ENCODE peak calls at places on chromosomes 11 and 22, in seven cellular contexts. One of them, this sample, is unnamed.

GRCh38 chr11:22666700-22667439 is 459 bp downstream of the GAS2 start:
- DNase-seq in transverse colon: peak; percentile 20
- DNase-seq in hypothalamus: peak; percentile 4
- DNase-seq in EL: no peak
- DNase-seq in K562: no peak
- DNase-seq in HTR-8/SVneo: no peak
- DNase-seq in WTC11: peak; percentile 77
- DNase-seq in this sample: no peak

GRCh38 chr11:8368772-8369171 is 105.1 kb upstream of the LMO1 start:
- DNase-seq in HTR-8/SVneo: no peak
- DNase-seq in WTC11: no peak
- DNase-seq in K562: no peak
- DNase-seq in EL: no peak
- DNase-seq in hypothalamus: no peak
- DNase-seq in transverse colon: no peak
- DNase-seq in this sample: no peak

GRCh38 chr11:69480547-69481392 is 693 bp upstream of the LINC01488 start:
- DNase-seq in K562: no peak
- DNase-seq in EL: peak; percentile 21
- DNase-seq in WTC11: no peak
- DNase-seq in transverse colon: peak; percentile 66
- DNase-seq in HTR-8/SVneo: no peak
- DNase-seq in hypothalamus: no peak
- DNase-seq in this sample: peak; percentile 15

GRCh38 chr11:49208006-49208721 is at the start of gene FOLH1:
- DNase-seq in transverse colon: no peak
- DNase-seq in HTR-8/SVneo: no peak
- DNase-seq in WTC11: no peak
- DNase-seq in K562: no peak
- DNase-seq in hypothalamus: peak; percentile 16
- DNase-seq in EL: no peak
- DNase-seq in this sample: no peak

GRCh38 chr11:63961608-63962412 is 12.6 kb upstream of the COX8A start:
- DNase-seq in hypothalamus: no peak
- DNase-seq in HTR-8/SVneo: no peak
- DNase-seq in WTC11: no peak
- DNase-seq in transverse colon: peak; percentile 20
- DNase-seq in K562: peak; percentile 80
- DNase-seq in EL: no peak
- DNase-seq in this sample: peak; percentile 31

GRCh38 chr11:68763926-68764657 is 12.8 kb upstream of the TESMIN start:
- DNase-seq in K562: no peak
- DNase-seq in EL: no peak
- DNase-seq in WTC11: no peak
- DNase-seq in hypothalamus: no peak
- DNase-seq in HTR-8/SVneo: no peak
- DNase-seq in transverse colon: no peak
- DNase-seq in this sample: no peak

GRCh38 chr22:42347281-42347824 is 76.9 kb upstream of the TCF20 start:
- DNase-seq in WTC11: no peak
- DNase-seq in HTR-8/SVneo: no peak
- DNase-seq in K562: no peak
- DNase-seq in EL: no peak
- DNase-seq in hypothalamus: no peak
- DNase-seq in transverse colon: no peak
- DNase-seq in this sample: no peak

GRCh38 chr11:86692317-86692716 is 19.9 kb upstream of the ME3 start:
- DNase-seq in K562: no peak
- DNase-seq in HTR-8/SVneo: no peak
- DNase-seq in EL: peak; percentile 65
- DNase-seq in transverse colon: no peak
- DNase-seq in WTC11: no peak
- DNase-seq in hypothalamus: no peak
- DNase-seq in this sample: peak; percentile 42

GRCh38 chr11:134349109-134349801 is 17.5 kb downstream of the GLB1L2 start:
- DNase-seq in WTC11: no peak
- DNase-seq in EL: no peak
- DNase-seq in transverse colon: no peak
- DNase-seq in K562: no peak
- DNase-seq in HTR-8/SVneo: no peak
- DNase-seq in hypothalamus: no peak
- DNase-seq in this sample: no peak

GRCh38 chr22:45225732-45226560 is 14.7 kb downstream of the KIAA0930 start:
- DNase-seq in transverse colon: peak; percentile 38
- DNase-seq in hypothalamus: no peak
- DNase-seq in HTR-8/SVneo: no peak
- DNase-seq in WTC11: no peak
- DNase-seq in K562: no peak
- DNase-seq in EL: no peak
- DNase-seq in this sample: peak; percentile 70

GRCh38 chr11:20337526-20338154 is 25.9 kb upstream of the HTATIP2 start:
- DNase-seq in transverse colon: peak; percentile 13
- DNase-seq in WTC11: peak; percentile 36
- DNase-seq in K562: no peak
- DNase-seq in EL: peak; percentile 26
- DNase-seq in hypothalamus: no peak
- DNase-seq in HTR-8/SVneo: peak; percentile 20
- DNase-seq in this sample: peak; percentile 11

GRCh38 chr11:108593214-108593909 is at the start of gene EXPH5:
- DNase-seq in WTC11: peak; percentile 98
- DNase-seq in HTR-8/SVneo: peak; percentile 95
- DNase-seq in EL: peak; percentile 82
- DNase-seq in transverse colon: peak; percentile 97
- DNase-seq in K562: peak; percentile 97
- DNase-seq in hypothalamus: peak; percentile 9
- DNase-seq in this sample: peak; percentile 26

GRCh38 chr11:117096140-117096972 is 1.9 kb downstream of the SIK3 start:
- DNase-seq in transverse colon: peak; percentile 52
- DNase-seq in EL: peak; percentile 61
- DNase-seq in hypothalamus: no peak
- DNase-seq in WTC11: peak; percentile 32
- DNase-seq in HTR-8/SVneo: peak; percentile 44
- DNase-seq in K562: peak; percentile 19
- DNase-seq in this sample: no peak

GRCh38 chr22:18096823-18097222 is 13.8 kb upstream of the TUBA8 start:
- DNase-seq in EL: no peak
- DNase-seq in transverse colon: no peak
- DNase-seq in hypothalamus: no peak
- DNase-seq in K562: no peak
- DNase-seq in HTR-8/SVneo: no peak
- DNase-seq in WTC11: no peak
- DNase-seq in this sample: no peak

GRCh38 chr11:110376711-110377324 is 52.9 kb upstream of the FDX1 start:
- DNase-seq in HTR-8/SVneo: peak; percentile 84
- DNase-seq in EL: peak; percentile 87
- DNase-seq in K562: peak; percentile 55
- DNase-seq in WTC11: peak; percentile 22
- DNase-seq in hypothalamus: no peak
- DNase-seq in transverse colon: peak; percentile 68
- DNase-seq in this sample: peak; percentile 79

GRCh38 chr11:124633355-124633754 is 10.7 kb downstream of the TBRG1 start:
- DNase-seq in hypothalamus: no peak
- DNase-seq in WTC11: no peak
- DNase-seq in transverse colon: no peak
- DNase-seq in K562: peak; percentile 39
- DNase-seq in EL: no peak
- DNase-seq in HTR-8/SVneo: no peak
- DNase-seq in this sample: peak; percentile 17

GRCh38 chr11:115430345-115430744 is 73.9 kb downstream of the CADM1 start:
- DNase-seq in K562: no peak
- DNase-seq in WTC11: no peak
- DNase-seq in EL: no peak
- DNase-seq in transverse colon: no peak
- DNase-seq in HTR-8/SVneo: no peak
- DNase-seq in hypothalamus: no peak
- DNase-seq in this sample: no peak

GRCh38 chr11:105490333-105490732 is 119.5 kb upstream of the GRIA4 start:
- DNase-seq in hypothalamus: no peak
- DNase-seq in transverse colon: no peak
- DNase-seq in HTR-8/SVneo: no peak
- DNase-seq in WTC11: no peak
- DNase-seq in K562: no peak
- DNase-seq in EL: no peak
- DNase-seq in this sample: no peak

GRCh38 chr11:55936300-55936699 is at the start of gene OR5I1:
- DNase-seq in HTR-8/SVneo: no peak
- DNase-seq in WTC11: no peak
- DNase-seq in K562: no peak
- DNase-seq in EL: no peak
- DNase-seq in hypothalamus: no peak
- DNase-seq in transverse colon: no peak
- DNase-seq in this sample: no peak

GRCh38 chr22:44130076-44130711 is 50.5 kb upstream of the PARVG start:
- DNase-seq in transverse colon: no peak
- DNase-seq in EL: no peak
- DNase-seq in hypothalamus: no peak
- DNase-seq in HTR-8/SVneo: no peak
- DNase-seq in WTC11: no peak
- DNase-seq in K562: no peak
- DNase-seq in this sample: peak; percentile 17

GRCh38 chr11:30852645-30853044 is 266.5 kb upstream of the MPPED2 start:
- DNase-seq in EL: no peak
- DNase-seq in K562: no peak
- DNase-seq in WTC11: no peak
- DNase-seq in hypothalamus: no peak
- DNase-seq in transverse colon: no peak
- DNase-seq in HTR-8/SVneo: no peak
- DNase-seq in this sample: no peak

GRCh38 chr22:31378123-31378522 is 21.3 kb upstream of the DRG1 start:
- DNase-seq in K562: no peak
- DNase-seq in EL: no peak
- DNase-seq in hypothalamus: no peak
- DNase-seq in WTC11: no peak
- DNase-seq in transverse colon: no peak
- DNase-seq in HTR-8/SVneo: no peak
- DNase-seq in this sample: peak; percentile 31

This sample was measured in IMR-90.